ENCODE peak calls at places on chromosomes 7 and 10, in five cellular contexts. L, Z, C, S and Q are unnamed samples.

GRCh38 chr7:34078864-34079263 is 173.5 kb downstream of the BMPER start:
- DNase-seq in L (no peak), Z (no peak), C (no peak), S (no peak), Q (no peak)

GRCh38 chr10:3895045-3895609 is 110.1 kb upstream of the KLF6 start:
- DNase-seq in L (no peak), Z (no peak), C (peak; percentile 55), S (no peak), Q (peak; percentile 74)

GRCh38 chr7:47690902-47691558 is 109.1 kb upstream of the TNS3 start:
- DNase-seq in L (peak; percentile 31), Z (no peak), C (peak; percentile 52), S (no peak), Q (peak; percentile 38)

GRCh38 chr7:148925836-148926235 is 41.7 kb upstream of the EZH2 start:
- DNase-seq in L (no peak), Z (no peak), C (no peak), S (no peak), Q (no peak)

GRCh38 chr7:111274882-111275281 is 184.0 kb downstream of the LRRN3 start:
- DNase-seq in L (peak; percentile 8), Z (no peak), C (peak; percentile 4), S (no peak), Q (peak; percentile 53)

GRCh38 chr7:141158562-141158961 is 84.7 kb downstream of the TMEM178B start:
- DNase-seq in L (peak; percentile 99), Z (no peak), C (peak; percentile 98), S (peak; percentile 70), Q (peak; percentile 50)

GRCh38 chr10:128641998-128642397 is 515.8 kb upstream of the MKI67 start:
- DNase-seq in L (no peak), Z (no peak), C (peak; percentile 38), S (no peak), Q (no peak)

GRCh38 chr10:77556990-77557601 is 80.5 kb downstream of the KCNMA1 start:
- DNase-seq in L (no peak), Z (peak; percentile 53), C (no peak), S (no peak), Q (no peak)

GRCh38 chr10:72954596-72955569 is at the start of gene PLA2G12B:
- DNase-seq in L (no peak), Z (peak; percentile 59), C (no peak), S (no peak), Q (no peak)

GRCh38 chr7:20279979-20280378 is 50.7 kb upstream of the ITGB8 start:
- DNase-seq in L (no peak), Z (no peak), C (no peak), S (no peak), Q (no peak)

GRCh38 chr10:70923696-70924095 is 35.3 kb upstream of the PCBD1 start:
- DNase-seq in L (no peak), Z (no peak), C (no peak), S (no peak), Q (no peak)

GRCh38 chr7:45647426-45647825 is 73.3 kb downstream of the ADCY1 start:
- DNase-seq in L (no peak), Z (no peak), C (no peak), S (no peak), Q (no peak)

GRCh38 chr7:68964060-68964459 is 634.2 kb upstream of the AUTS2 start:
- DNase-seq in L (no peak), Z (peak; percentile 17), C (no peak), S (no peak), Q (peak; percentile 60)

GRCh38 chr7:93004906-93005305 is 112.9 kb downstream of the SAMD9 start:
- DNase-seq in L (no peak), Z (no peak), C (no peak), S (no peak), Q (no peak)

GRCh38 chr7:100598425-100598824 is 3.7 kb upstream of the PCOLCE start:
- DNase-seq in L (no peak), Z (no peak), C (peak; percentile 35), S (no peak), Q (no peak)

GRCh38 chr10:48453451-48454301 is 147.2 kb downstream of the MAPK8 start:
- DNase-seq in L (no peak), Z (no peak), C (no peak), S (no peak), Q (no peak)

GRCh38 chr7:2471022-2471329 is 5.2 kb downstream of the GRIFIN start:
- DNase-seq in L (peak; percentile 19), Z (no peak), C (peak; percentile 59), S (peak; percentile 85), Q (peak; percentile 60)

GRCh38 chr7:46660402-46660801 is 739.3 kb upstream of the IGFBP3 start:
- DNase-seq in L (no peak), Z (no peak), C (no peak), S (no peak), Q (no peak)

GRCh38 chr10:69451209-69451783 is at the start of gene TSPAN15:
- DNase-seq in L (no peak), Z (peak; percentile 97), C (peak; percentile 45), S (peak; percentile 92), Q (peak; percentile 72)

GRCh38 chr10:412109-412508 is 276.9 kb downstream of the ZMYND11 start:
- DNase-seq in L (no peak), Z (no peak), C (peak; percentile 55), S (no peak), Q (no peak)

GRCh38 chr7:151714201-151714600 is 162.7 kb downstream of the PRKAG2 start:
- DNase-seq in L (no peak), Z (no peak), C (no peak), S (no peak), Q (no peak)

GRCh38 chr10:94006591-94007550 is 13.1 kb downstream of the PLCE1 start:
- DNase-seq in L (peak; percentile 97), Z (no peak), C (peak; percentile 76), S (peak; percentile 59), Q (peak; percentile 92)

GRCh38 chr7:102107474-102108104 is 179.1 kb upstream of the SH2B2 start:
- DNase-seq in L (no peak), Z (no peak), C (no peak), S (no peak), Q (no peak)

GRCh38 chr10:72158174-72158573 is 57.6 kb upstream of the ANAPC16 start:
- DNase-seq in L (no peak), Z (peak; percentile 23), C (no peak), S (no peak), Q (no peak)

GRCh38 chr7:100640438-100641410 is 628 bp downstream of the TFR2 start:
- DNase-seq in L (no peak), Z (no peak), C (no peak), S (no peak), Q (no peak)

GRCh38 chr7:133739817-133740216 is 387.3 kb upstream of the LRGUK start:
- DNase-seq in L (no peak), Z (no peak), C (no peak), S (no peak), Q (no peak)

GRCh38 chr7:133741703-133742102 is 385.4 kb upstream of the LRGUK start:
- DNase-seq in L (no peak), Z (no peak), C (no peak), S (no peak), Q (no peak)

GRCh38 chr7:133744451-133744850 is 382.7 kb upstream of the LRGUK start:
- DNase-seq in L (no peak), Z (no peak), C (no peak), S (no peak), Q (no peak)

GRCh38 chr7:133741078-133741477 is 386.1 kb upstream of the LRGUK start:
- DNase-seq in L (no peak), Z (no peak), C (no peak), S (no peak), Q (no peak)

GRCh38 chr7:133742709-133743538 is 384.2 kb upstream of the LRGUK start:
- DNase-seq in L (peak; percentile 4), Z (peak; percentile 18), C (peak; percentile 38), S (peak; percentile 4), Q (peak; percentile 56)
- TF ChIP-seq CTCF in L (peak; percentile 70), Z (peak; percentile 63), C (peak; percentile 63), S (peak; percentile 36), Q (peak; percentile 70)

GRCh38 chr7:35854311-35854710 is 53.5 kb downstream of the SEPTIN7 start:
- DNase-seq in L (no peak), Z (no peak), C (no peak), S (no peak), Q (no peak)

GRCh38 chr7:35846816-35847412 is 46.1 kb downstream of the SEPTIN7 start:
- DNase-seq in L (no peak), Z (no peak), C (no peak), S (no peak), Q (no peak)

GRCh38 chr7:35848728-35849127 is 47.9 kb downstream of the SEPTIN7 start:
- DNase-seq in L (no peak), Z (no peak), C (no peak), S (no peak), Q (no peak)

GRCh38 chr7:35849954-35850353 is 49.1 kb downstream of the SEPTIN7 start:
- DNase-seq in L (no peak), Z (no peak), C (no peak), S (no peak), Q (no peak)

GRCh38 chr7:35849158-35849831 is 48.4 kb downstream of the SEPTIN7 start:
- DNase-seq in L (no peak), Z (peak; percentile 16), C (peak; percentile 69), S (no peak), Q (peak; percentile 55)
- TF ChIP-seq CTCF in L (no peak), Z (peak; percentile 25), C (no peak), S (no peak), Q (no peak)

GRCh38 chr10:29948971-29949370 is 110.4 kb downstream of the JCAD start:
- DNase-seq in L (no peak), Z (no peak), C (no peak), S (peak; percentile 46), Q (no peak)

GRCh38 chr10:29946953-29947700 is 112.3 kb downstream of the JCAD start:
- DNase-seq in L (peak; percentile 91), Z (peak; percentile 27), C (peak; percentile 96), S (peak; percentile 57), Q (peak; percentile 89)

GRCh38 chr10:29946614-29946952 is 112.8 kb downstream of the JCAD start:
- DNase-seq in L (no peak), Z (no peak), C (no peak), S (no peak), Q (no peak)

GRCh38 chr10:29949411-29950011 is 109.9 kb downstream of the JCAD start:
- DNase-seq in L (peak; percentile 97), Z (no peak), C (peak; percentile 98), S (peak; percentile 80), Q (peak; percentile 94)

GRCh38 chr10:29947701-29948060 is 111.7 kb downstream of the JCAD start:
- DNase-seq in L (no peak), Z (peak; percentile 24), C (peak; percentile 18), S (no peak), Q (no peak)
- TF ChIP-seq CTCF in L (peak; percentile 30), Z (no peak), C (peak; percentile 5), S (no peak), Q (peak; percentile 4)

DNA sequence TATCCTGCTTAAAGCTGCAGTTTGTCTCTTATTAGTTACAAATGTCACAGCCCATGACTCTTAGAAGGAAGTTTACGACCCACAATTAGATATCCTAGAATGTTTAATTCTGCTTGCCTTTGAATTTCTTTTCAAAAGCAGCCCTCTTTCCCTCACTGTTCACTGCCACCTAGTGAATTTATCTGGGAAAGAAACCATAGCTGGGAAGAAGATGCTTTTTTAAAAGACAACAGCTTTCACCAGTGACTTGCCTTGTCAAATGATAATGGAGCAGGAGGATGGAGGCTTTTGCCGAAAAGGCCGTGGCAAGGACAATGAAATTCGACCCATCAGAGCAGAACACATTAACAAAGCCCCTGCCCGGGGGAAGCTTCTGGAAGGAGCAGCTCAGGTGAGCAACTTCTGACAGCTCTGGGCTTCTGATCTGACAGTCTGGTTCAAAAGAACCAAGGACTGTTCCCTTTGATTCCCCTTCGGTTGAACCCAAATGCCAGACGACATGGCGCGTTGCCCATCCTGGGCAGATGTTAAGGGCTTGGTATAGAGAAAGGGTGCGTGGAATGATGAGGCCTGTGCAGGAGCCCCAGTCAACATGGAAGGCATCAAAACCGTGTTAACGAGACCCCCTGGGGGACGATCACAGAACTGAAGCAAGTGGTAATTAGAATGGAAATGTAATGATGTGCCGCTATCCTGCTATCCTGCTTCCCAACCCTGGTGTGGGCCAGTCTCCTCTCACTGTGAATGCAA is 236.8 kb downstream of the FRMD4A start:
- DNase-seq in L (peak; percentile 33), Z (peak; percentile 68), C (peak; percentile 58), S (peak; percentile 30), Q (peak; percentile 70)
- TF ChIP-seq CTCF in L (peak; percentile 62), Z (peak; percentile 42), C (peak; percentile 71), S (peak; percentile 17), Q (peak; percentile 63)